ENCODE peak calls at places on chromosomes 16 and 17, in four cellular contexts. One of them, this sample, is unnamed. For H3K79me2, the result is how much of the 10 kb centered on the place peaks cover.

GRCh38 chr16:56370836-56371235 is 54.5 kb downstream of the AMFR start:
- DNase-seq in hepatocyte: peak
- DNase-seq in neural progenitor cell: no peak
- DNase-seq in fibroblast of lung: no peak
- DNase-seq in this sample: peak

GRCh38 chr16:56317998-56318912 is 107.1 kb downstream of the AMFR start:
- DNase-seq in hepatocyte: peak
- DNase-seq in neural progenitor cell: peak
- DNase-seq in fibroblast of lung: peak
- DNase-seq in this sample: peak

GRCh38 chr16:80285089-80285488 is 255.7 kb upstream of the DYNLRB2 start:
- DNase-seq in hepatocyte: peak
- DNase-seq in neural progenitor cell: no peak
- DNase-seq in fibroblast of lung: peak
- DNase-seq in this sample: no peak

GRCh38 chr17:79907855-79908254 is 68.6 kb upstream of the CBX4 start:
- DNase-seq in hepatocyte: peak
- DNase-seq in neural progenitor cell: peak
- DNase-seq in fibroblast of lung: no peak
- DNase-seq in this sample: no peak

GRCh38 chr17:320139-320538 is 32.5 kb downstream of the RPH3AL start:
- DNase-seq in hepatocyte: no peak
- DNase-seq in neural progenitor cell: no peak
- DNase-seq in fibroblast of lung: no peak
- DNase-seq in this sample: no peak

GRCh38 chr16:709651-710499 is 4.3 kb upstream of the FBXL16 start:
- DNase-seq in hepatocyte: peak
- DNase-seq in neural progenitor cell: peak
- DNase-seq in fibroblast of lung: peak
- DNase-seq in this sample: peak

GRCh38 chr17:34252890-34253525 is 2.1 kb upstream of the CCL2 start:
- DNase-seq in hepatocyte: no peak
- DNase-seq in neural progenitor cell: no peak
- DNase-seq in fibroblast of lung: peak
- DNase-seq in this sample: no peak

GRCh38 chr16:50308237-50308965 is 42.0 kb downstream of the ADCY7 start:
- DNase-seq in hepatocyte: no peak
- DNase-seq in neural progenitor cell: no peak
- DNase-seq in fibroblast of lung: no peak
- DNase-seq in this sample: no peak

GRCh38 chr17:49516190-49516589 is 21.1 kb downstream of the NGFR start:
- DNase-seq in hepatocyte: no peak
- DNase-seq in neural progenitor cell: no peak
- DNase-seq in fibroblast of lung: no peak
- DNase-seq in this sample: no peak

GRCh38 chr17:39270923-39271322 is 45.2 kb upstream of the STAC2 start:
- DNase-seq in hepatocyte: peak
- DNase-seq in neural progenitor cell: no peak
- DNase-seq in fibroblast of lung: peak
- DNase-seq in this sample: no peak

GRCh38 chr17:61678339-61678738 is 87.3 kb upstream of the NACA2 start:
- DNase-seq in hepatocyte: no peak
- DNase-seq in neural progenitor cell: no peak
- DNase-seq in fibroblast of lung: no peak
- DNase-seq in this sample: no peak
- H3K79me2 ChIP-seq in hepatocyte: under half
- H3K79me2 ChIP-seq in neural progenitor cell: under half
- H3K79me2 ChIP-seq in fibroblast of lung: under half
- H3K79me2 ChIP-seq in this sample: under half

GRCh38 chr16:10138881-10139280 is 43.3 kb downstream of the GRIN2A start:
- DNase-seq in hepatocyte: no peak
- DNase-seq in neural progenitor cell: no peak
- DNase-seq in fibroblast of lung: no peak
- DNase-seq in this sample: no peak
- H3K79me2 ChIP-seq in hepatocyte: under half
- H3K79me2 ChIP-seq in neural progenitor cell: under half
- H3K79me2 ChIP-seq in fibroblast of lung: under half
- H3K79me2 ChIP-seq in this sample: under half

GRCh38 chr16:74984670-74985411 is at the start of gene WDR59:
- DNase-seq in hepatocyte: peak
- DNase-seq in neural progenitor cell: peak
- DNase-seq in fibroblast of lung: peak
- DNase-seq in this sample: peak

GRCh38 chr16:74987027-74987681 is 2.2 kb upstream of the WDR59 start:
- DNase-seq in hepatocyte: no peak
- DNase-seq in neural progenitor cell: no peak
- DNase-seq in fibroblast of lung: no peak
- DNase-seq in this sample: no peak

GRCh38 chr16:74984194-74984669 is 691 bp downstream of the WDR59 start:
- DNase-seq in hepatocyte: no peak
- DNase-seq in neural progenitor cell: no peak
- DNase-seq in fibroblast of lung: peak
- DNase-seq in this sample: no peak

GRCh38 chr16:74982303-74982702 is 2.6 kb downstream of the WDR59 start:
- DNase-seq in hepatocyte: no peak
- DNase-seq in neural progenitor cell: no peak
- DNase-seq in fibroblast of lung: no peak
- DNase-seq in this sample: no peak
- H3K79me2 ChIP-seq in hepatocyte: half or more
- H3K79me2 ChIP-seq in neural progenitor cell: half or more
- H3K79me2 ChIP-seq in fibroblast of lung: under half
- H3K79me2 ChIP-seq in this sample: under half

DNA sequence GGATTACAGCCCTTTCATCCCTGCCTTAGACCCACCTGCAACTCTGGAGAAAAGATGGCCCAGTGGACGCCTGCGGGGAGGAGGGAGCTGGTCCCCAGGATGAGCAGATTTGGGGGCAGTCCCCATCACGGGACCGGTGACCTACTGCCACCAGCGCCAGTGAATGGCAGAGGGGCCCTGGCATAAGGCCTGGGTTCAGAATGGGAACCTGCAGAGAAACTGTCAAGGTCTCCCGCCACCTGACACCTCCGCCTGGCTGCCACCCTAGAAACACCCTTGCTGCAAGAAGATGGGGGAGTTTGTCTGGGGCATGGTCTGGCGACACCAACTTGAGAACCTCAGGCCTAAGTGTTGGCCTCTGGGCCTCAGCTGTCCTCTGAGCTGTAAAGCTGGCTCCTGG is 335.7 kb downstream of the SEC14L1 start:
- DNase-seq in hepatocyte: no peak
- DNase-seq in neural progenitor cell: no peak
- DNase-seq in fibroblast of lung: no peak
- DNase-seq in this sample: no peak
- H3K79me2 ChIP-seq in hepatocyte: half or more
- H3K79me2 ChIP-seq in neural progenitor cell: half or more
- H3K79me2 ChIP-seq in fibroblast of lung: half or more
- H3K79me2 ChIP-seq in this sample: under half

DNA sequence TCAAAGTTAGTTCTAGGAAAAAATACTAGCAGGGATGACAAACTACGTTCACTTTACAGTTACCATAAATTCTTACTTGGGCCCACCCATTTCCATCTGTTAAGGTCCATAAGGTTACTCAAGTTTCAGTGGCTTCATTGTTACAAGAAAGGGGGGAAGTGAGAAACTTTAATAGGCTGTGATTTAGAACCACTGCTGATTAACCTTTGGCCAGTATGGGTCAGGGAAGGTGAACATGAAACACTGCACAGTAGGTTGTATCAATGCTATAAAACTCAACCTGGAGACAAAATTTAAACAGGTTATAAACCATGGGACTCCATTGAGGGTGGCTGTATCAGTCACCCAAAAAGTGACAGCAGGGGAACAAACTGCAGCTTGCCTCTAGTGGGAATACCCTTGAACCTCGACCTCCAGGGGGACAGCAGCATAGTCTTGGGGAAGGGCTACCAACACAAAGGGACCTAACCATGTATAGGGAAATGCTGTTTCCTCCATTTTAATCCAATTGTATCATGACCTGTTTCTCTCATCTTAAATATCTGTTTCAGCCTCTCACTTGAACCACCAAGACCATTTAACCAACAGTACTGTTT is 10.4 kb downstream of the PTRH2 start:
- DNase-seq in hepatocyte: no peak
- DNase-seq in neural progenitor cell: no peak
- DNase-seq in fibroblast of lung: no peak
- DNase-seq in this sample: no peak
- H3K79me2 ChIP-seq in hepatocyte: half or more
- H3K79me2 ChIP-seq in neural progenitor cell: half or more
- H3K79me2 ChIP-seq in fibroblast of lung: half or more
- H3K79me2 ChIP-seq in this sample: half or more

GRCh38 chr16:87592018-87592712 is 10.1 kb upstream of the JPH3 start:
- DNase-seq in hepatocyte: no peak
- DNase-seq in neural progenitor cell: no peak
- DNase-seq in fibroblast of lung: no peak
- DNase-seq in this sample: no peak

GRCh38 chr16:87598431-87598830 is 3.9 kb upstream of the JPH3 start:
- DNase-seq in hepatocyte: no peak
- DNase-seq in neural progenitor cell: no peak
- DNase-seq in fibroblast of lung: peak
- DNase-seq in this sample: no peak

GRCh38 chr16:87597324-87597830 is 4.9 kb upstream of the JPH3 start:
- DNase-seq in hepatocyte: no peak
- DNase-seq in neural progenitor cell: no peak
- DNase-seq in fibroblast of lung: no peak
- DNase-seq in this sample: no peak

GRCh38 chr16:87593710-87594258 is 8.5 kb upstream of the JPH3 start:
- DNase-seq in hepatocyte: no peak
- DNase-seq in neural progenitor cell: no peak
- DNase-seq in fibroblast of lung: no peak
- DNase-seq in this sample: no peak

DNA sequence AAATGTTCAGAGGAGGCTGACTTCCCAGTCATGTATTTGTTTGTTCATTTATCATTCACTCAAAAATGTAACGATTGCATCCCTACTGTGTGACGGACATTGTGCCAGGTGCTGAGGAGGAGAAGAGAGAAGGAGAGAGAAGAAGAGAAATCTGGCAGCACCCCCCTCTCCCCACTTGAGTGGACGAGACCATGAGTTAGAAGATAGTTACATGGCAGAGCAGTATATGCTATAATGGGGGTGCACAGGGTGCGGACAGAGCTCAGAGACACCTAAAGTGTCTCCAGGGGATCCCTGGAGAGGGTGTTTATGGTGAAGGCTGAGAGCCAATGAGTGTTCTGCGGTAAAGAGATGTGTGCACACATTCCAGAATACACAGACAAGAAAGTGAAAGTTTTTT is 6.6 kb upstream of the JPH3 start:
- DNase-seq in hepatocyte: no peak
- DNase-seq in neural progenitor cell: no peak
- DNase-seq in fibroblast of lung: no peak
- DNase-seq in this sample: no peak
- H3K79me2 ChIP-seq in hepatocyte: under half
- H3K79me2 ChIP-seq in neural progenitor cell: under half
- H3K79me2 ChIP-seq in fibroblast of lung: under half
- H3K79me2 ChIP-seq in this sample: under half

GRCh38 chr17:72561266-72561665 is 440.4 kb downstream of the SOX9 start:
- DNase-seq in hepatocyte: no peak
- DNase-seq in neural progenitor cell: no peak
- DNase-seq in fibroblast of lung: no peak
- DNase-seq in this sample: no peak
- H3K79me2 ChIP-seq in hepatocyte: half or more
- H3K79me2 ChIP-seq in neural progenitor cell: under half
- H3K79me2 ChIP-seq in fibroblast of lung: under half
- H3K79me2 ChIP-seq in this sample: half or more

GRCh38 chr16:23969468-23970297 is 133.9 kb downstream of the PRKCB start:
- DNase-seq in hepatocyte: no peak
- DNase-seq in neural progenitor cell: no peak
- DNase-seq in fibroblast of lung: no peak
- DNase-seq in this sample: no peak

GRCh38 chr16:23967775-23968571 is 132.2 kb downstream of the PRKCB start:
- DNase-seq in hepatocyte: no peak
- DNase-seq in neural progenitor cell: no peak
- DNase-seq in fibroblast of lung: no peak
- DNase-seq in this sample: no peak

GRCh38 chr16:23966577-23966976 is 130.8 kb downstream of the PRKCB start:
- DNase-seq in hepatocyte: no peak
- DNase-seq in neural progenitor cell: no peak
- DNase-seq in fibroblast of lung: no peak
- DNase-seq in this sample: no peak

GRCh38 chr16:23965137-23965733 is 129.5 kb downstream of the PRKCB start:
- DNase-seq in hepatocyte: no peak
- DNase-seq in neural progenitor cell: no peak
- DNase-seq in fibroblast of lung: no peak
- DNase-seq in this sample: no peak

DNA sequence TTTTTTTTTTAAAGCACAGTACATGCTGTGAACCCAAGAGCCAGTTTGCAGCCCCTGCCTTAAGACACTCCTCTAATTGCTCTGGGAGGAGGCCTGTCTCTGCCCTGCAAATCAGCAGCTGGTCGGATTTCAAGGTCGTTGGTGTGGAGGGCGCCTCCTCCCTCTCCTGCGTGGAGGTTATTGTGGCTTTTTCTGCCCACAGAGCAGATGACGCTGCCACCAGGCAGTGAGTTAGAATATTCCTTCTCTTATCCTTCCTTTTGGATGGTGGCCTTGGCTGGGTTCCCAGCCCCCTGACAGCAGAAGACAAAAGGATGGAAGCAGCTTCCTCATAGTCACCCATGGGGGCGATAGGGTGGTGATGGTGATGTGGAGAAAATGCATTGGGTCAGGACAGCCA is 131.2 kb downstream of the PRKCB start:
- DNase-seq in hepatocyte: no peak
- DNase-seq in neural progenitor cell: no peak
- DNase-seq in fibroblast of lung: no peak
- DNase-seq in this sample: no peak
- H3K79me2 ChIP-seq in hepatocyte: under half
- H3K79me2 ChIP-seq in neural progenitor cell: under half
- H3K79me2 ChIP-seq in fibroblast of lung: under half
- H3K79me2 ChIP-seq in this sample: under half

DNA sequence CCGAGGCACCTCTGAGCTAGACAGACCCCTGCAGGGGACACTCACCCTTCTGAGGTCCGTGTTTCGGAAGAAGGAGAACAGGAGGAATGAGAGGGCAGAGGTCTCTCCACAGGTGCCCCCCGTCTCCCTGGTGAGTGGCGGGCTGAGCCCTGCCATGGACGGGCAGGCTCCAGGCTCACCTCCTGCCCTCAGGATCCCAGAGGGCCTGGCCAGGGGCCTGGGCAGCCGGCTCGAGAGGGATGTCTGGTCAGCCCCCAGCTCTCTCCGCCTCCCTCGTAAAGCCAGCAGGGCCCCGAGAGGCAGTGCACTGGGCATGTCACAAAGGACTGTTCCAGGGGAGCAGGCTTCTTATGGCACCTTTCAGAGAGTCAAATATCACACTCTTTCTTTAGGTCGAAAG is 62.8 kb downstream of the DHRS7C start:
- DNase-seq in hepatocyte: no peak
- DNase-seq in neural progenitor cell: no peak
- DNase-seq in fibroblast of lung: no peak
- DNase-seq in this sample: no peak
- H3K79me2 ChIP-seq in hepatocyte: under half
- H3K79me2 ChIP-seq in neural progenitor cell: under half
- H3K79me2 ChIP-seq in fibroblast of lung: under half
- H3K79me2 ChIP-seq in this sample: under half

DNA sequence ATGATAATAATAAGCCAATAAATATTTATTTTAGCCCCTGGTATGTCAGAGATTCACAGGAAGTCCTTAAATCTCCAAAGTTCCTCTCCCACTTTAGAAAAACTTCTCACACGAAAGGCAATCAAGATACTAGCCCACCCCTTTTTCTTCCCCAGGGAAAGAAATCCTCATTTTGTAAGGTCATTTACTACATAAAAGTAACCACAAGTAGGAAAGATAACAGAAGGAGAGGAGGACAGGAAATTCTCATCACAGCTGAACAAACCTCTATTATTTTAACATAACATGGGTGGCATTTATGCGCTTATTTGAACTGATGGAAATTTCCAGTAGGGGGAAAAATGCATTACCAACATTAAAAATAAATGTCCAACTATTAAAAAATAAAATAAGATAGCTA is 3.4 kb downstream of the FAM222B start:
- DNase-seq in hepatocyte: no peak
- DNase-seq in neural progenitor cell: no peak
- DNase-seq in fibroblast of lung: no peak
- DNase-seq in this sample: no peak
- H3K79me2 ChIP-seq in hepatocyte: half or more
- H3K79me2 ChIP-seq in neural progenitor cell: half or more
- H3K79me2 ChIP-seq in fibroblast of lung: under half
- H3K79me2 ChIP-seq in this sample: half or more